ENCODE peak calls at places on chromosomes 3 and 15, in ten cellular contexts. One of them, this sample, is unnamed.

GRCh38 chr3:127911421-127911931 is 3.6 kb upstream of the KBTBD12 start:
- DNase-seq in bronchial epithelial cell: no peak
- DNase-seq in astrocyte of the spinal cord: no peak
- DNase-seq in H1: no peak
- DNase-seq in NB4: no peak
- DNase-seq in heart left ventricle: peak
- DNase-seq in psoas muscle: no peak
- DNase-seq in fibroblast of lung: no peak
- DNase-seq in lower lobe of right lung: no peak
- DNase-seq in Peyer's patch: no peak
- DNase-seq in this sample: no peak

GRCh38 chr3:11720220-11721113 is 76.8 kb upstream of the VGLL4 start:
- DNase-seq in NB4: peak
- DNase-seq in bronchial epithelial cell: peak
- DNase-seq in psoas muscle: peak
- DNase-seq in lower lobe of right lung: peak
- DNase-seq in heart left ventricle: peak
- DNase-seq in astrocyte of the spinal cord: peak
- DNase-seq in fibroblast of lung: peak
- DNase-seq in H1: peak
- DNase-seq in Peyer's patch: peak
- DNase-seq in this sample: peak

GRCh38 chr3:136925425-136926190 is 32.2 kb upstream of the IL20RB start:
- DNase-seq in Peyer's patch: no peak
- DNase-seq in heart left ventricle: no peak
- DNase-seq in fibroblast of lung: peak
- DNase-seq in astrocyte of the spinal cord: no peak
- DNase-seq in H1: no peak
- DNase-seq in bronchial epithelial cell: no peak
- DNase-seq in NB4: no peak
- DNase-seq in lower lobe of right lung: no peak
- DNase-seq in psoas muscle: no peak
- DNase-seq in this sample: no peak

GRCh38 chr15:34621675-34622074 is 38.2 kb upstream of the GOLGA8B start:
- DNase-seq in bronchial epithelial cell: peak
- DNase-seq in Peyer's patch: no peak
- DNase-seq in psoas muscle: no peak
- DNase-seq in lower lobe of right lung: no peak
- DNase-seq in fibroblast of lung: peak
- DNase-seq in heart left ventricle: no peak
- DNase-seq in astrocyte of the spinal cord: peak
- DNase-seq in H1: no peak
- DNase-seq in NB4: no peak
- DNase-seq in this sample: peak

GRCh38 chr3:138914870-138915502 is 32.0 kb downstream of the FOXL2 start:
- DNase-seq in lower lobe of right lung: no peak
- DNase-seq in heart left ventricle: no peak
- DNase-seq in bronchial epithelial cell: peak
- DNase-seq in Peyer's patch: no peak
- DNase-seq in psoas muscle: no peak
- DNase-seq in astrocyte of the spinal cord: no peak
- DNase-seq in NB4: peak
- DNase-seq in H1: no peak
- DNase-seq in fibroblast of lung: peak
- DNase-seq in this sample: no peak

GRCh38 chr3:146052791-146053310 is 108.1 kb downstream of the PLOD2 start:
- DNase-seq in psoas muscle: no peak
- DNase-seq in bronchial epithelial cell: peak
- DNase-seq in astrocyte of the spinal cord: no peak
- DNase-seq in lower lobe of right lung: no peak
- DNase-seq in Peyer's patch: no peak
- DNase-seq in fibroblast of lung: no peak
- DNase-seq in H1: no peak
- DNase-seq in NB4: no peak
- DNase-seq in heart left ventricle: no peak
- DNase-seq in this sample: no peak

GRCh38 chr3:184284696-184285095 is 8.9 kb downstream of the ECE2 start:
- DNase-seq in astrocyte of the spinal cord: peak
- DNase-seq in fibroblast of lung: peak
- DNase-seq in psoas muscle: no peak
- DNase-seq in lower lobe of right lung: no peak
- DNase-seq in NB4: peak
- DNase-seq in H1: peak
- DNase-seq in Peyer's patch: no peak
- DNase-seq in heart left ventricle: no peak
- DNase-seq in bronchial epithelial cell: peak
- DNase-seq in this sample: peak

GRCh38 chr3:40649346-40649745 is 124.6 kb downstream of the ZNF621 start:
- DNase-seq in H1: no peak
- DNase-seq in NB4: no peak
- DNase-seq in bronchial epithelial cell: peak
- DNase-seq in lower lobe of right lung: no peak
- DNase-seq in astrocyte of the spinal cord: no peak
- DNase-seq in psoas muscle: no peak
- DNase-seq in heart left ventricle: no peak
- DNase-seq in Peyer's patch: no peak
- DNase-seq in fibroblast of lung: no peak
- DNase-seq in this sample: no peak

GRCh38 chr15:69723404-69724097 is 270.9 kb downstream of the RPLP1 start:
- DNase-seq in Peyer's patch: no peak
- DNase-seq in H1: peak
- DNase-seq in fibroblast of lung: no peak
- DNase-seq in psoas muscle: peak
- DNase-seq in NB4: peak
- DNase-seq in bronchial epithelial cell: no peak
- DNase-seq in lower lobe of right lung: no peak
- DNase-seq in heart left ventricle: peak
- DNase-seq in astrocyte of the spinal cord: no peak
- DNase-seq in this sample: no peak

GRCh38 chr15:52288051-52288942 is 7.3 kb downstream of the MYO5C start:
- DNase-seq in NB4: no peak
- DNase-seq in heart left ventricle: no peak
- DNase-seq in fibroblast of lung: no peak
- DNase-seq in bronchial epithelial cell: peak
- DNase-seq in astrocyte of the spinal cord: peak
- DNase-seq in lower lobe of right lung: peak
- DNase-seq in psoas muscle: no peak
- DNase-seq in H1: peak
- DNase-seq in Peyer's patch: peak
- DNase-seq in this sample: no peak

GRCh38 chr15:36960179-36960946 is 140.0 kb downstream of the MEIS2 start:
- DNase-seq in lower lobe of right lung: no peak
- DNase-seq in NB4: peak
- DNase-seq in fibroblast of lung: no peak
- DNase-seq in heart left ventricle: no peak
- DNase-seq in psoas muscle: no peak
- DNase-seq in bronchial epithelial cell: peak
- DNase-seq in astrocyte of the spinal cord: no peak
- DNase-seq in H1: no peak
- DNase-seq in Peyer's patch: no peak
- DNase-seq in this sample: no peak

GRCh38 chr15:70435369-70435768 is 328.0 kb downstream of the UACA start:
- DNase-seq in lower lobe of right lung: no peak
- DNase-seq in bronchial epithelial cell: no peak
- DNase-seq in Peyer's patch: peak
- DNase-seq in NB4: no peak
- DNase-seq in astrocyte of the spinal cord: no peak
- DNase-seq in psoas muscle: no peak
- DNase-seq in fibroblast of lung: no peak
- DNase-seq in heart left ventricle: no peak
- DNase-seq in H1: no peak
- DNase-seq in this sample: no peak

GRCh38 chr15:68630836-68631235 is 52.0 kb downstream of the CORO2B start:
- DNase-seq in bronchial epithelial cell: no peak
- DNase-seq in heart left ventricle: no peak
- DNase-seq in psoas muscle: no peak
- DNase-seq in Peyer's patch: no peak
- DNase-seq in lower lobe of right lung: no peak
- DNase-seq in astrocyte of the spinal cord: no peak
- DNase-seq in H1: no peak
- DNase-seq in fibroblast of lung: no peak
- DNase-seq in NB4: no peak
- DNase-seq in this sample: no peak
- TF ChIP-seq CTCF in bronchial epithelial cell: no peak
- TF ChIP-seq CTCF in heart left ventricle: no peak
- TF ChIP-seq CTCF in psoas muscle: no peak
- TF ChIP-seq CTCF in Peyer's patch: no peak
- TF ChIP-seq CTCF in lower lobe of right lung: no peak
- TF ChIP-seq CTCF in astrocyte of the spinal cord: peak
- TF ChIP-seq CTCF in H1: no peak
- TF ChIP-seq CTCF in fibroblast of lung: peak
- TF ChIP-seq CTCF in NB4: peak
- TF ChIP-seq CTCF in this sample: peak

DNA sequence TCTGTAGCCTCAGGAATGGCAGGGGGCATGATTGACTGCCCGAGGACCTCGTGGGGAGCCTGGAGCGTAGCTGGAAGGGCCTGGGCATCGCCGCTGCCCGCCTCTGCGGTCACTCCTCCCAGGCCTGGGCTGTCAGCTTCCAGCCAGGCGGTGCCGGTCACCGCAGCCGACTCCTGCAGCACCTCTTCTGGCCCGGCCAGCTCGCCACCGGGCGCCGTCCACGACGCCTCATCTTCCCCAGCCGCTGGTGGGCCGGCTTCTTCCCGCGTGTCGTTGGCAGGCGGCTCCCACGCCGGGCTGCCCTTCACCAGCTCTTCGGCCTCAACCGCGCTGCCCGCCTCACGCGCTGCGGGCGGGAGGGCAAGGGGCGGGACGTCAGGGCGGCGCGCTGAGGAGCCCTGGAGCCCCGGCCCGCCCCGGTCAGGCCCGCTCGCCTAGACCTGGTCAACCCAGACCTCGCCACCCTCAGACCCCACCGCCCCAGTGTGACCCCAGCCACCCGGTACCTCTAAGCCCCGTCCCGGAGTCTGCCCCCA is 1.0 kb downstream of the CSPG5 start:
- DNase-seq in NB4: no peak
- DNase-seq in astrocyte of the spinal cord: no peak
- DNase-seq in bronchial epithelial cell: no peak
- DNase-seq in psoas muscle: peak
- DNase-seq in H1: peak
- DNase-seq in Peyer's patch: no peak
- DNase-seq in lower lobe of right lung: peak
- DNase-seq in heart left ventricle: no peak
- DNase-seq in fibroblast of lung: no peak
- DNase-seq in this sample: no peak
- H3K4me3 ChIP-seq in NB4: no peak
- H3K4me3 ChIP-seq in astrocyte of the spinal cord: peak
- H3K4me3 ChIP-seq in bronchial epithelial cell: peak
- H3K4me3 ChIP-seq in psoas muscle: peak
- H3K4me3 ChIP-seq in H1: no peak
- H3K4me3 ChIP-seq in Peyer's patch: peak
- H3K4me3 ChIP-seq in lower lobe of right lung: peak
- H3K4me3 ChIP-seq in heart left ventricle: peak
- H3K4me3 ChIP-seq in fibroblast of lung: no peak
- H3K4me3 ChIP-seq in this sample: peak

GRCh38 chr3:141370065-141370533 is 1.8 kb downstream of the ZBTB38 start:
- DNase-seq in Peyer's patch: peak
- DNase-seq in bronchial epithelial cell: peak
- DNase-seq in NB4: peak
- DNase-seq in heart left ventricle: peak
- DNase-seq in H1: no peak
- DNase-seq in lower lobe of right lung: no peak
- DNase-seq in psoas muscle: no peak
- DNase-seq in astrocyte of the spinal cord: peak
- DNase-seq in fibroblast of lung: peak
- DNase-seq in this sample: peak
- TF ChIP-seq CTCF in Peyer's patch: peak
- TF ChIP-seq CTCF in bronchial epithelial cell: peak
- TF ChIP-seq CTCF in NB4: peak
- TF ChIP-seq CTCF in heart left ventricle: no peak
- TF ChIP-seq CTCF in H1: peak
- TF ChIP-seq CTCF in lower lobe of right lung: peak
- TF ChIP-seq CTCF in psoas muscle: peak
- TF ChIP-seq CTCF in astrocyte of the spinal cord: peak
- TF ChIP-seq CTCF in fibroblast of lung: peak
- TF ChIP-seq CTCF in this sample: peak

GRCh38 chr3:72767927-72768880 is 80.0 kb downstream of the SHQ1 start:
- DNase-seq in psoas muscle: no peak
- DNase-seq in NB4: no peak
- DNase-seq in astrocyte of the spinal cord: no peak
- DNase-seq in fibroblast of lung: no peak
- DNase-seq in bronchial epithelial cell: no peak
- DNase-seq in heart left ventricle: no peak
- DNase-seq in H1: no peak
- DNase-seq in lower lobe of right lung: no peak
- DNase-seq in Peyer's patch: no peak
- DNase-seq in this sample: no peak
- H3K4me3 ChIP-seq in psoas muscle: no peak
- H3K4me3 ChIP-seq in NB4: no peak
- H3K4me3 ChIP-seq in astrocyte of the spinal cord: no peak
- H3K4me3 ChIP-seq in fibroblast of lung: no peak
- H3K4me3 ChIP-seq in bronchial epithelial cell: no peak
- H3K4me3 ChIP-seq in heart left ventricle: no peak
- H3K4me3 ChIP-seq in H1: no peak
- H3K4me3 ChIP-seq in lower lobe of right lung: no peak
- H3K4me3 ChIP-seq in Peyer's patch: no peak
- H3K4me3 ChIP-seq in this sample: no peak

GRCh38 chr3:156472150-156472549 is 82.8 kb downstream of the SSR3 start:
- DNase-seq in Peyer's patch: no peak
- DNase-seq in lower lobe of right lung: no peak
- DNase-seq in NB4: no peak
- DNase-seq in bronchial epithelial cell: no peak
- DNase-seq in heart left ventricle: no peak
- DNase-seq in psoas muscle: no peak
- DNase-seq in H1: no peak
- DNase-seq in fibroblast of lung: no peak
- DNase-seq in astrocyte of the spinal cord: no peak
- DNase-seq in this sample: no peak
- TF ChIP-seq CTCF in Peyer's patch: no peak
- TF ChIP-seq CTCF in lower lobe of right lung: no peak
- TF ChIP-seq CTCF in NB4: no peak
- TF ChIP-seq CTCF in bronchial epithelial cell: no peak
- TF ChIP-seq CTCF in heart left ventricle: no peak
- TF ChIP-seq CTCF in psoas muscle: no peak
- TF ChIP-seq CTCF in H1: no peak
- TF ChIP-seq CTCF in fibroblast of lung: no peak
- TF ChIP-seq CTCF in astrocyte of the spinal cord: no peak
- TF ChIP-seq CTCF in this sample: no peak

GRCh38 chr3:27387625-27388024 is 18.4 kb upstream of the NEK10 start:
- DNase-seq in bronchial epithelial cell: no peak
- DNase-seq in fibroblast of lung: peak
- DNase-seq in H1: no peak
- DNase-seq in psoas muscle: no peak
- DNase-seq in NB4: no peak
- DNase-seq in heart left ventricle: no peak
- DNase-seq in astrocyte of the spinal cord: peak
- DNase-seq in lower lobe of right lung: no peak
- DNase-seq in Peyer's patch: no peak
- DNase-seq in this sample: no peak

GRCh38 chr3:27392950-27393679 is 23.9 kb upstream of the NEK10 start:
- DNase-seq in heart left ventricle: no peak
- DNase-seq in H1: no peak
- DNase-seq in fibroblast of lung: no peak
- DNase-seq in astrocyte of the spinal cord: no peak
- DNase-seq in lower lobe of right lung: no peak
- DNase-seq in Peyer's patch: no peak
- DNase-seq in bronchial epithelial cell: no peak
- DNase-seq in psoas muscle: no peak
- DNase-seq in NB4: peak
- DNase-seq in this sample: no peak

GRCh38 chr3:27391796-27392195 is 22.6 kb upstream of the NEK10 start:
- DNase-seq in bronchial epithelial cell: peak
- DNase-seq in psoas muscle: no peak
- DNase-seq in fibroblast of lung: no peak
- DNase-seq in H1: no peak
- DNase-seq in heart left ventricle: no peak
- DNase-seq in astrocyte of the spinal cord: peak
- DNase-seq in NB4: no peak
- DNase-seq in lower lobe of right lung: no peak
- DNase-seq in Peyer's patch: no peak
- DNase-seq in this sample: no peak
- H3K4me3 ChIP-seq in bronchial epithelial cell: no peak
- H3K4me3 ChIP-seq in psoas muscle: no peak
- H3K4me3 ChIP-seq in fibroblast of lung: no peak
- H3K4me3 ChIP-seq in H1: no peak
- H3K4me3 ChIP-seq in heart left ventricle: no peak
- H3K4me3 ChIP-seq in astrocyte of the spinal cord: no peak
- H3K4me3 ChIP-seq in NB4: no peak
- H3K4me3 ChIP-seq in lower lobe of right lung: no peak
- H3K4me3 ChIP-seq in Peyer's patch: no peak
- H3K4me3 ChIP-seq in this sample: no peak

This sample was measured in astrocyte of the cerebellum.